ENCODE peak calls at places on chromosomes 12 and 14, in nine cellular contexts. K is OCI-M1; H is heart left ventricle; V is RPMI7951; O is retinal pigment epithelial cell; N is suprapubic skin; I is GM23338; B is activated CD4-positive, alpha-beta T cell treated with anti-CD3 and anti-CD28 coated beads, Interleukin-2, amount 50 U/mL, for 4 hours; C is T-helper 9 cell. Z is an unnamed sample.
A peak's percentile ranks its signal among the peaks of the same experiment; 100 is the strongest.

GRCh38 chr14:68979722-68980552 is 835 bp upstream of the ACTN1 start:
- DNase-seq in K (peak; percentile 31), H (peak; percentile 49), V (peak; percentile 55), O (no peak), N (peak; percentile 80), I (peak; percentile 83), B (no peak), C (no peak), Z (no peak)

GRCh38 chr12:124530637-124531263 is 36.7 kb downstream of the NCOR2 start:
- DNase-seq in K (no peak), H (no peak), V (no peak), O (no peak), N (no peak), I (no peak), B (no peak), C (no peak), Z (no peak)

GRCh38 chr12:78725951-78726550 is 138.5 kb upstream of the SYT1 start:
- DNase-seq in K (no peak), H (no peak), V (no peak), O (no peak), N (no peak), I (no peak), B (no peak), C (no peak), Z (no peak)

GRCh38 chr12:1306096-1306495 is 288.3 kb downstream of the FBXL14 start:
- DNase-seq in K (peak; percentile 70), H (no peak), V (no peak), O (no peak), N (no peak), I (no peak), B (no peak), C (no peak), Z (no peak)

GRCh38 chr12:12511895-12512674 is 50.6 kb downstream of the DUSP16 start:
- DNase-seq in K (no peak), H (no peak), V (no peak), O (no peak), N (no peak), I (no peak), B (no peak), C (no peak), Z (no peak)

GRCh38 chr12:49332891-49333371 is 4.1 kb downstream of the C1QL4 start:
- DNase-seq in K (no peak), H (no peak), V (no peak), O (no peak), N (peak; percentile 66), I (peak; percentile 49), B (no peak), C (no peak), Z (no peak)

GRCh38 chr14:59632381-59632780 is 55.8 kb upstream of the CCDC175 start:
- DNase-seq in K (peak; percentile 51), H (no peak), V (no peak), O (no peak), N (no peak), I (peak; percentile 73), B (no peak), C (no peak), Z (peak; percentile 46)

GRCh38 chr14:75274899-75275569 is 3.6 kb upstream of the FOS start:
- DNase-seq in K (peak; percentile 90), H (no peak), V (no peak), O (no peak), N (peak; percentile 82), I (no peak), B (peak; percentile 11), C (peak; percentile 64), Z (no peak)

GRCh38 chr12:45644521-45644920 is 85.0 kb upstream of the ARID2 start:
- DNase-seq in K (peak; percentile 67), H (no peak), V (peak; percentile 22), O (no peak), N (no peak), I (peak; percentile 12), B (no peak), C (no peak), Z (no peak)